ENCODE peak calls at places on chromosomes 4 and X, in five cellular contexts. J is endothelial cell, O is foreskin fibroblast, Z is ovary, E is lower lobe of right lung. X is an unnamed sample.

GRCh38 chr4:72430988-72431387 is 138.0 kb downstream of the ADAMTS3 start:
- DNase-seq in J (no peak), O (no peak), Z (no peak), E (no peak), X (no peak)

GRCh38 chr4:188221090-188221489 is 81.8 kb downstream of the TRIML1 start:
- DNase-seq in J (no peak), O (no peak), Z (no peak), E (no peak), X (peak)

GRCh38 chrX:22389544-22390243 is 117.0 kb downstream of the CBLL2 start:
- DNase-seq in J (no peak), O (peak), Z (no peak), E (no peak), X (peak)

GRCh38 chrX:149871940-149872339 is 9.0 kb upstream of the MAGEA8 start:
- DNase-seq in J (peak), O (peak), Z (no peak), E (no peak), X (peak)

GRCh38 chr4:70326052-70326451 is 8.7 kb upstream of the CABS1 start:
- DNase-seq in J (no peak), O (no peak), Z (no peak), E (no peak), X (no peak)

GRCh38 chrX:143058096-143058495 is 32.4 kb downstream of the SPANXN4 start:
- DNase-seq in J (no peak), O (no peak), Z (no peak), E (no peak), X (no peak)

GRCh38 chr4:168021666-168022065 is 70.7 kb upstream of the ANXA10 start:
- DNase-seq in J (no peak), O (peak), Z (no peak), E (no peak), X (no peak)

GRCh38 chr4:16663722-16664121 is 234.7 kb downstream of the LDB2 start:
- DNase-seq in J (no peak), O (peak), Z (no peak), E (no peak), X (peak)

GRCh38 chr4:84238247-84239090 is 260.6 kb downstream of the NKX6-1 start:
- DNase-seq in J (no peak), O (peak), Z (no peak), E (no peak), X (peak)

GRCh38 chr4:188691811-188692210 is 552.6 kb downstream of the TRIML1 start:
- DNase-seq in J (no peak), O (no peak), Z (no peak), E (no peak), X (peak)

GRCh38 chrX:135112743-135113142 is 7.6 kb downstream of the ETDB start:
- DNase-seq in J (no peak), O (no peak), Z (no peak), E (no peak), X (no peak)

GRCh38 chr4:152614337-152614736 is 65.5 kb downstream of the TMEM154 start:
- DNase-seq in J (no peak), O (no peak), Z (no peak), E (peak), X (peak)

GRCh38 chrX:119004920-119005524 is 30.6 kb downstream of the LONRF3 start:
- DNase-seq in J (peak), O (peak), Z (peak), E (peak), X (peak)

GRCh38 chr4:94171616-94172015 is 36.0 kb upstream of the SMARCAD1 start:
- DNase-seq in J (no peak), O (no peak), Z (no peak), E (no peak), X (peak)

GRCh38 chr4:37470243-37470642 is 215.9 kb downstream of the RELL1 start:
- DNase-seq in J (no peak), O (no peak), Z (no peak), E (no peak), X (no peak)

GRCh38 chr4:17763352-17763890 is 18.0 kb downstream of the FAM184B start:
- DNase-seq in J (no peak), O (no peak), Z (no peak), E (no peak), X (no peak)

GRCh38 chr4:17763931-17764330 is 17.5 kb downstream of the FAM184B start:
- DNase-seq in J (no peak), O (no peak), Z (no peak), E (no peak), X (no peak)

GRCh38 chr4:17761062-17761461 is 20.4 kb downstream of the FAM184B start:
- DNase-seq in J (no peak), O (no peak), Z (no peak), E (no peak), X (no peak)

GRCh38 chr4:17760602-17761001 is 20.8 kb downstream of the FAM184B start:
- DNase-seq in J (no peak), O (no peak), Z (no peak), E (no peak), X (no peak)

GRCh38 chr4:17762705-17763104 is 18.7 kb downstream of the FAM184B start:
- DNase-seq in J (no peak), O (peak), Z (no peak), E (no peak), X (peak)
- TF ChIP-seq CTCF in J (no peak), O (peak), Z (no peak), E (peak), X (peak)

GRCh38 chr4:24517676-24518075 is 66.7 kb downstream of the DHX15 start:
- DNase-seq in J (no peak), O (no peak), Z (no peak), E (no peak), X (no peak)

GRCh38 chr4:24513718-24514117 is 70.6 kb downstream of the DHX15 start:
- DNase-seq in J (no peak), O (peak), Z (no peak), E (no peak), X (no peak)

GRCh38 chr4:24515698-24516097 is 68.7 kb downstream of the DHX15 start:
- DNase-seq in J (no peak), O (peak), Z (no peak), E (no peak), X (no peak)

GRCh38 chr4:24516926-24517325 is 67.4 kb downstream of the DHX15 start:
- DNase-seq in J (no peak), O (no peak), Z (no peak), E (no peak), X (no peak)

DNA sequence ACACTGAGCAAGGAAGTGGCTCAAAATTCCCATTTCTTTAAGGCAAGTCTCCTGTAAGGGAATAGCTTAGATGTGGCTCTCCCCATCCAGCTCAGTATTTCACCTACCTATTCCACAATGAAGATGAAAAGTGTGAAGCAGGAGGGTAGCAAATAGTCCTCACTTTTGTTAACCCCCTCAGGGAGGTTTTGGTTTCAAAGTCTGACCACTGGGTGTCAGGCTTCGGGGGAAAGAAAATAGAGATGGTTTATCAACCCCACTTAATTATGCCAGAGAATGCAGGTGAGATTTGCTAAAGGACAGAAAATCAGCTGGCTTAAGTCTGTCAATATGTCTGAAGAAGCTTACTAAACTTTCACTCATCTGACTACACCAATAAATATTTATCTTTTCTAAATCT is 69.5 kb downstream of the DHX15 start:
- DNase-seq in J (no peak), O (peak), Z (no peak), E (no peak), X (no peak)
- TF ChIP-seq CTCF in J (no peak), O (no peak), Z (no peak), E (no peak), X (no peak)

DNA sequence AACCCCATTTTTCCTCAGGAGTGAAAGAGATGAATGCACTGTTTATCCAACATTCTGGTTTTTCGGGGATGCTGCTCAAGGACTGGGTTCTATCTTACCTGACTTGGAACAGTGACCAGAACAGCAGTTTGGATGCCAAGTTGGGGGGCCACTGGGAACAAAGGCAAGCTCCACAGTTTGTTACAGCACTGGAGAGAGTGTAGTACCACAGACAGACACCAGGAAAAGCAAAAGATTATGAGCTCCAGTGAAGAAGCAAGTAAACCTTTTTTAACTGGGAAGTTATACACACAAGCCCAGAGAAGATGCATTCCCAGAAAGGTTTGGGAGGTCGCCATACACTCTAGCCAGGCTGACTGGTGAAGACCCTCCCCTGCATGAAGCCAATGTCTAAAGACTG is 13.6 kb downstream of the C4orf36 start:
- DNase-seq in J (no peak), O (no peak), Z (no peak), E (no peak), X (no peak)
- TF ChIP-seq CTCF in J (peak), O (no peak), Z (no peak), E (no peak), X (no peak)

DNA sequence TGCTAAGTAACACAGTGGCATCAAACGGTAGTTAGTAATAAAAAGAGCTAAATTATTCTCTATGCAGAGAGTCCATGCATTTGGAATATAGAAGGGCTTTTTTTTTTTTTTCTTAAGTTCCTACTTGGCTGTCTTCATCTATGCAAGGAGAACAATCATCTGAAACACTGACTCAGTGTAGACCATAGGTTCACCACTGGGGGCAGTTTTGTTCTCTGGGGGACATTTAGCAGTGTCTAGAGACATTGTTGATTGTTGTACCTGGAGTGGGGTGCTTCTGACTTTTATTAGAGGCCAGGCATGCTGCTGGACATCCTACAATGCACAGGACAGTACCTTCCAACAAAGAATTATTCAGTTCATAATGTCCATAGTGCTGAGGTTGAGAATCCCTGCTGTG is 41.2 kb downstream of the TMA16 start:
- DNase-seq in J (no peak), O (no peak), Z (no peak), E (no peak), X (no peak)
- TF ChIP-seq CTCF in J (no peak), O (peak), Z (no peak), E (no peak), X (no peak)

X was measured in MCF 10A.